ENCODE peak calls at places on chromosomes 5 and 9, in six cellular contexts. K is natural killer cell treated with Interleukin-12 subunit alpha and Interleukin-12 subunit beta and Interleukin-15 and Interleukin-18, amount 100 ng/mL, for 72 hours; T is IMR-90; Q is naive thymus-derived CD4-positive, alpha-beta T cell; F is mucosa of descending colon; Y is stimulated activated CD4-positive, alpha-beta T cell treated with anti-CD3 and anti-CD28 coated beads, Interleukin-4, amount 100 ng/mL, for 24 hours. V is an unnamed sample.

GRCh38 chr5:136309932-136310598 is 55.3 kb downstream of the TRPC7 start:
- DNase-seq in K (no peak), Y (no peak), Q (no peak), T (no peak), F (no peak), V (no peak)

GRCh38 chr9:61666310-61666709 is 476.5 kb downstream of the SPATA31A7 start:
- DNase-seq in Q (no peak), K (no peak), F (no peak), Y (no peak), T (no peak), V (no peak)

GRCh38 chr9:91037511-91038482 is 236.2 kb downstream of the SYK start:
- DNase-seq in T (peak; percentile 93), Q (no peak), Y (no peak), K (no peak), F (peak; percentile 74), V (no peak)

GRCh38 chr5:160045004-160045403 is 36.1 kb downstream of the TTC1 start:
- DNase-seq in F (no peak), K (no peak), T (no peak), Y (no peak), Q (no peak), V (no peak)

GRCh38 chr9:96172797-96173196 is 129.2 kb downstream of the HSD17B3 start:
- DNase-seq in Y (no peak), F (no peak), T (no peak), K (no peak), Q (no peak), V (no peak)

GRCh38 chr5:33662721-33663435 is 222.1 kb downstream of the TARS1 start:
- DNase-seq in T (peak; percentile 76), Y (no peak), F (no peak), K (no peak), Q (no peak), V (no peak)

GRCh38 chr5:91864902-91865420 is 481.8 kb upstream of the ARRDC3 start:
- DNase-seq in Q (no peak), K (no peak), T (no peak), Y (no peak), F (no peak), V (no peak)

GRCh38 chr9:81191222-81191621 is 498.1 kb downstream of the TLE1 start:
- DNase-seq in T (peak; percentile 13), K (no peak), Q (no peak), Y (no peak), F (no peak), V (no peak)

GRCh38 chr5:146137967-146138403 is 32.6 kb upstream of the PLAC8L1 start:
- DNase-seq in Y (no peak), Q (no peak), F (peak; percentile 51), K (no peak), T (peak; percentile 68), V (no peak)

GRCh38 chr9:5832543-5833529 is at the start of gene ERMP1:
- DNase-seq in Y (peak; percentile 92), K (peak; percentile 92), Q (peak; percentile 91), F (peak; percentile 95), T (peak; percentile 74), V (peak; percentile 83)

GRCh38 chr5:54135042-54135441 is 175.3 kb downstream of the ARL15 start:
- DNase-seq in Y (no peak), T (peak; percentile 48), K (no peak), F (no peak), Q (no peak), V (no peak)

GRCh38 chr5:152711996-152712395 is 306.9 kb upstream of the NMUR2 start:
- DNase-seq in F (no peak), Q (no peak), Y (no peak), K (no peak), T (no peak), V (no peak)

GRCh38 chr9:129964901-129965734 is 77.9 kb downstream of the FNBP1 start:
- DNase-seq in T (peak; percentile 93), F (no peak), Q (no peak), Y (no peak), K (no peak), V (peak; percentile 46)

GRCh38 chr5:945691-946541 is 53.2 kb downstream of the TRIP13 start:
- DNase-seq in Y (no peak), Q (no peak), K (no peak), F (no peak), T (no peak), V (no peak)

GRCh38 chr5:3377176-3377575 is 218.5 kb upstream of the IRX1 start:
- DNase-seq in T (no peak), Q (no peak), Y (no peak), K (no peak), F (no peak), V (no peak)

V was measured in C1 segment of cervical spinal cord.